ENCODE peak calls at places on chromosomes 4 and X, in five cellular contexts. One of them, this sample, is unnamed.

GRCh38 chrX:150182176-150182575 is 180.9 kb upstream of the MAMLD1 start:
- DNase-seq in NCI-H1417: no peak
- DNase-seq in choroid plexus epithelial cell: peak
- DNase-seq in LoVo: no peak
- DNase-seq in stimulated activated CD4-positive, alpha-beta T cell treated with anti-CD3 and anti-CD28 coated beads, Interleukin-1b, Interleukin-23, amount 100 ng/mL, for 24 hours: no peak
- DNase-seq in this sample: no peak

GRCh38 chr4:151599876-151600275 is 160.9 kb downstream of the GATB start:
- DNase-seq in stimulated activated CD4-positive, alpha-beta T cell treated with anti-CD3 and anti-CD28 coated beads, Interleukin-1b, Interleukin-23, amount 100 ng/mL, for 24 hours: no peak
- DNase-seq in NCI-H1417: no peak
- DNase-seq in choroid plexus epithelial cell: peak
- DNase-seq in LoVo: no peak
- DNase-seq in this sample: no peak

GRCh38 chr4:75973770-75974169 is 17.0 kb downstream of the SDAD1 start:
- DNase-seq in choroid plexus epithelial cell: no peak
- DNase-seq in LoVo: no peak
- DNase-seq in stimulated activated CD4-positive, alpha-beta T cell treated with anti-CD3 and anti-CD28 coated beads, Interleukin-1b, Interleukin-23, amount 100 ng/mL, for 24 hours: no peak
- DNase-seq in NCI-H1417: no peak
- DNase-seq in this sample: peak

GRCh38 chrX:136476501-136476900 is 11.2 kb upstream of the BRS3 start:
- DNase-seq in stimulated activated CD4-positive, alpha-beta T cell treated with anti-CD3 and anti-CD28 coated beads, Interleukin-1b, Interleukin-23, amount 100 ng/mL, for 24 hours: no peak
- DNase-seq in choroid plexus epithelial cell: no peak
- DNase-seq in LoVo: no peak
- DNase-seq in NCI-H1417: no peak
- DNase-seq in this sample: no peak

GRCh38 chr4:25795566-25796454 is 67.0 kb downstream of the SEL1L3 start:
- DNase-seq in LoVo: no peak
- DNase-seq in choroid plexus epithelial cell: peak
- DNase-seq in stimulated activated CD4-positive, alpha-beta T cell treated with anti-CD3 and anti-CD28 coated beads, Interleukin-1b, Interleukin-23, amount 100 ng/mL, for 24 hours: no peak
- DNase-seq in NCI-H1417: no peak
- DNase-seq in this sample: peak

GRCh38 chr4:123127218-123127617 is 204.8 kb upstream of the NUDT6 start:
- DNase-seq in choroid plexus epithelial cell: peak
- DNase-seq in NCI-H1417: peak
- DNase-seq in stimulated activated CD4-positive, alpha-beta T cell treated with anti-CD3 and anti-CD28 coated beads, Interleukin-1b, Interleukin-23, amount 100 ng/mL, for 24 hours: no peak
- DNase-seq in LoVo: no peak
- DNase-seq in this sample: peak

GRCh38 chrX:78687586-78687985 is 28.5 kb upstream of the RTL3 start:
- DNase-seq in NCI-H1417: no peak
- DNase-seq in choroid plexus epithelial cell: no peak
- DNase-seq in LoVo: no peak
- DNase-seq in stimulated activated CD4-positive, alpha-beta T cell treated with anti-CD3 and anti-CD28 coated beads, Interleukin-1b, Interleukin-23, amount 100 ng/mL, for 24 hours: no peak
- DNase-seq in this sample: no peak

GRCh38 chr4:6476893-6477292 is 4.5 kb upstream of the PPP2R2C start:
- DNase-seq in NCI-H1417: no peak
- DNase-seq in stimulated activated CD4-positive, alpha-beta T cell treated with anti-CD3 and anti-CD28 coated beads, Interleukin-1b, Interleukin-23, amount 100 ng/mL, for 24 hours: no peak
- DNase-seq in choroid plexus epithelial cell: no peak
- DNase-seq in LoVo: no peak
- DNase-seq in this sample: no peak

GRCh38 chrX:9473708-9474107 is 8.8 kb downstream of the TBL1X start:
- DNase-seq in choroid plexus epithelial cell: no peak
- DNase-seq in LoVo: no peak
- DNase-seq in stimulated activated CD4-positive, alpha-beta T cell treated with anti-CD3 and anti-CD28 coated beads, Interleukin-1b, Interleukin-23, amount 100 ng/mL, for 24 hours: no peak
- DNase-seq in NCI-H1417: no peak
- DNase-seq in this sample: no peak

GRCh38 chr4:19850909-19851308 is 400.8 kb upstream of the SLIT2 start:
- DNase-seq in stimulated activated CD4-positive, alpha-beta T cell treated with anti-CD3 and anti-CD28 coated beads, Interleukin-1b, Interleukin-23, amount 100 ng/mL, for 24 hours: no peak
- DNase-seq in NCI-H1417: no peak
- DNase-seq in LoVo: no peak
- DNase-seq in choroid plexus epithelial cell: peak
- DNase-seq in this sample: peak

GRCh38 chrX:905828-906566 is 275.4 kb downstream of the SHOX start:
- DNase-seq in NCI-H1417: no peak
- DNase-seq in choroid plexus epithelial cell: peak
- DNase-seq in LoVo: no peak
- DNase-seq in stimulated activated CD4-positive, alpha-beta T cell treated with anti-CD3 and anti-CD28 coated beads, Interleukin-1b, Interleukin-23, amount 100 ng/mL, for 24 hours: no peak
- DNase-seq in this sample: no peak

GRCh38 chr4:23970193-23970850 is 80.5 kb upstream of the PPARGC1A start:
- DNase-seq in choroid plexus epithelial cell: peak
- DNase-seq in LoVo: no peak
- DNase-seq in stimulated activated CD4-positive, alpha-beta T cell treated with anti-CD3 and anti-CD28 coated beads, Interleukin-1b, Interleukin-23, amount 100 ng/mL, for 24 hours: no peak
- DNase-seq in NCI-H1417: peak
- DNase-seq in this sample: no peak

GRCh38 chrX:65744965-65745364 is 77.5 kb downstream of the MSN start:
- DNase-seq in LoVo: no peak
- DNase-seq in choroid plexus epithelial cell: peak
- DNase-seq in stimulated activated CD4-positive, alpha-beta T cell treated with anti-CD3 and anti-CD28 coated beads, Interleukin-1b, Interleukin-23, amount 100 ng/mL, for 24 hours: no peak
- DNase-seq in NCI-H1417: no peak
- DNase-seq in this sample: no peak

GRCh38 chr4:74114234-74114633 is 15.2 kb upstream of the CXCL2 start:
- DNase-seq in choroid plexus epithelial cell: peak
- DNase-seq in NCI-H1417: no peak
- DNase-seq in stimulated activated CD4-positive, alpha-beta T cell treated with anti-CD3 and anti-CD28 coated beads, Interleukin-1b, Interleukin-23, amount 100 ng/mL, for 24 hours: no peak
- DNase-seq in LoVo: no peak
- DNase-seq in this sample: peak

GRCh38 chrX:115023139-115023538 is 5.7 kb upstream of the IL13RA2 start:
- DNase-seq in NCI-H1417: no peak
- DNase-seq in stimulated activated CD4-positive, alpha-beta T cell treated with anti-CD3 and anti-CD28 coated beads, Interleukin-1b, Interleukin-23, amount 100 ng/mL, for 24 hours: no peak
- DNase-seq in choroid plexus epithelial cell: peak
- DNase-seq in LoVo: peak
- DNase-seq in this sample: peak

GRCh38 chr4:114694770-114695169 is 96.2 kb downstream of the UGT8 start:
- DNase-seq in NCI-H1417: peak
- DNase-seq in LoVo: peak
- DNase-seq in choroid plexus epithelial cell: peak
- DNase-seq in stimulated activated CD4-positive, alpha-beta T cell treated with anti-CD3 and anti-CD28 coated beads, Interleukin-1b, Interleukin-23, amount 100 ng/mL, for 24 hours: no peak
- DNase-seq in this sample: peak

GRCh38 chrX:47796433-47796906 is 40.2 kb upstream of the ZNF81 start:
- DNase-seq in choroid plexus epithelial cell: peak
- DNase-seq in stimulated activated CD4-positive, alpha-beta T cell treated with anti-CD3 and anti-CD28 coated beads, Interleukin-1b, Interleukin-23, amount 100 ng/mL, for 24 hours: no peak
- DNase-seq in NCI-H1417: no peak
- DNase-seq in LoVo: no peak
- DNase-seq in this sample: no peak

GRCh38 chr4:100738388-100739165 is 220.8 kb upstream of the EMCN start:
- DNase-seq in NCI-H1417: no peak
- DNase-seq in choroid plexus epithelial cell: peak
- DNase-seq in stimulated activated CD4-positive, alpha-beta T cell treated with anti-CD3 and anti-CD28 coated beads, Interleukin-1b, Interleukin-23, amount 100 ng/mL, for 24 hours: no peak
- DNase-seq in LoVo: peak
- DNase-seq in this sample: peak

GRCh38 chr4:183747931-183748664 is 89.0 kb downstream of the TRAPPC11 start:
- DNase-seq in LoVo: peak
- DNase-seq in choroid plexus epithelial cell: peak
- DNase-seq in NCI-H1417: no peak
- DNase-seq in stimulated activated CD4-positive, alpha-beta T cell treated with anti-CD3 and anti-CD28 coated beads, Interleukin-1b, Interleukin-23, amount 100 ng/mL, for 24 hours: no peak
- DNase-seq in this sample: peak

GRCh38 chrX:132401935-132402334 is 86.9 kb downstream of the MBNL3 start:
- DNase-seq in choroid plexus epithelial cell: peak
- DNase-seq in NCI-H1417: no peak
- DNase-seq in stimulated activated CD4-positive, alpha-beta T cell treated with anti-CD3 and anti-CD28 coated beads, Interleukin-1b, Interleukin-23, amount 100 ng/mL, for 24 hours: no peak
- DNase-seq in LoVo: no peak
- DNase-seq in this sample: peak

GRCh38 chr4:154807042-154807630 is 26.1 kb downstream of the RBM46 start:
- DNase-seq in stimulated activated CD4-positive, alpha-beta T cell treated with anti-CD3 and anti-CD28 coated beads, Interleukin-1b, Interleukin-23, amount 100 ng/mL, for 24 hours: no peak
- DNase-seq in NCI-H1417: no peak
- DNase-seq in LoVo: peak
- DNase-seq in choroid plexus epithelial cell: peak
- DNase-seq in this sample: peak

GRCh38 chrX:38850807-38851533 is 49.7 kb downstream of the MID1IP1 start:
- DNase-seq in choroid plexus epithelial cell: no peak
- DNase-seq in NCI-H1417: no peak
- DNase-seq in stimulated activated CD4-positive, alpha-beta T cell treated with anti-CD3 and anti-CD28 coated beads, Interleukin-1b, Interleukin-23, amount 100 ng/mL, for 24 hours: no peak
- DNase-seq in LoVo: no peak
- DNase-seq in this sample: no peak

GRCh38 chr4:56757270-56757746 is 64.2 kb downstream of the SPINK2 start:
- DNase-seq in choroid plexus epithelial cell: peak
- DNase-seq in NCI-H1417: no peak
- DNase-seq in stimulated activated CD4-positive, alpha-beta T cell treated with anti-CD3 and anti-CD28 coated beads, Interleukin-1b, Interleukin-23, amount 100 ng/mL, for 24 hours: no peak
- DNase-seq in LoVo: no peak
- DNase-seq in this sample: peak

GRCh38 chr4:685681-686218 is 3.2 kb downstream of the SLC49A3 start:
- DNase-seq in choroid plexus epithelial cell: no peak
- DNase-seq in NCI-H1417: no peak
- DNase-seq in stimulated activated CD4-positive, alpha-beta T cell treated with anti-CD3 and anti-CD28 coated beads, Interleukin-1b, Interleukin-23, amount 100 ng/mL, for 24 hours: no peak
- DNase-seq in LoVo: no peak
- DNase-seq in this sample: no peak

GRCh38 chr4:79317711-79318110 is 8.2 kb downstream of the NAA11 start:
- DNase-seq in stimulated activated CD4-positive, alpha-beta T cell treated with anti-CD3 and anti-CD28 coated beads, Interleukin-1b, Interleukin-23, amount 100 ng/mL, for 24 hours: no peak
- DNase-seq in choroid plexus epithelial cell: no peak
- DNase-seq in LoVo: no peak
- DNase-seq in NCI-H1417: no peak
- DNase-seq in this sample: no peak

GRCh38 chrX:136047001-136047642 is 61.9 kb downstream of the SLC9A6 start:
- DNase-seq in NCI-H1417: no peak
- DNase-seq in LoVo: no peak
- DNase-seq in stimulated activated CD4-positive, alpha-beta T cell treated with anti-CD3 and anti-CD28 coated beads, Interleukin-1b, Interleukin-23, amount 100 ng/mL, for 24 hours: no peak
- DNase-seq in choroid plexus epithelial cell: no peak
- DNase-seq in this sample: no peak

GRCh38 chrX:45472968-45473367 is 272.3 kb upstream of the DIPK2B start:
- DNase-seq in NCI-H1417: no peak
- DNase-seq in LoVo: peak
- DNase-seq in stimulated activated CD4-positive, alpha-beta T cell treated with anti-CD3 and anti-CD28 coated beads, Interleukin-1b, Interleukin-23, amount 100 ng/mL, for 24 hours: no peak
- DNase-seq in choroid plexus epithelial cell: peak
- DNase-seq in this sample: no peak

GRCh38 chrX:154014429-154015380 is 5.0 kb downstream of the IRAK1 start:
- DNase-seq in stimulated activated CD4-positive, alpha-beta T cell treated with anti-CD3 and anti-CD28 coated beads, Interleukin-1b, Interleukin-23, amount 100 ng/mL, for 24 hours: no peak
- DNase-seq in NCI-H1417: no peak
- DNase-seq in LoVo: no peak
- DNase-seq in choroid plexus epithelial cell: no peak
- DNase-seq in this sample: no peak

GRCh38 chrX:65883556-65883955 is 156.3 kb downstream of the VSIG4 start:
- DNase-seq in NCI-H1417: no peak
- DNase-seq in stimulated activated CD4-positive, alpha-beta T cell treated with anti-CD3 and anti-CD28 coated beads, Interleukin-1b, Interleukin-23, amount 100 ng/mL, for 24 hours: no peak
- DNase-seq in choroid plexus epithelial cell: no peak
- DNase-seq in LoVo: no peak
- DNase-seq in this sample: no peak

GRCh38 chr4:87559090-87559837 is 30.1 kb upstream of the SPARCL1 start:
- DNase-seq in NCI-H1417: peak
- DNase-seq in LoVo: no peak
- DNase-seq in choroid plexus epithelial cell: no peak
- DNase-seq in stimulated activated CD4-positive, alpha-beta T cell treated with anti-CD3 and anti-CD28 coated beads, Interleukin-1b, Interleukin-23, amount 100 ng/mL, for 24 hours: no peak
- DNase-seq in this sample: no peak

GRCh38 chr4:177033632-177034031 is 240.9 kb upstream of the VEGFC start:
- DNase-seq in choroid plexus epithelial cell: peak
- DNase-seq in LoVo: no peak
- DNase-seq in stimulated activated CD4-positive, alpha-beta T cell treated with anti-CD3 and anti-CD28 coated beads, Interleukin-1b, Interleukin-23, amount 100 ng/mL, for 24 hours: no peak
- DNase-seq in NCI-H1417: no peak
- DNase-seq in this sample: no peak

GRCh38 chr4:48340276-48340904 is 939 bp upstream of the SLAIN2 start:
- DNase-seq in NCI-H1417: no peak
- DNase-seq in choroid plexus epithelial cell: peak
- DNase-seq in stimulated activated CD4-positive, alpha-beta T cell treated with anti-CD3 and anti-CD28 coated beads, Interleukin-1b, Interleukin-23, amount 100 ng/mL, for 24 hours: no peak
- DNase-seq in LoVo: no peak
- DNase-seq in this sample: peak

GRCh38 chrX:70398899-70399298 is 24.2 kb upstream of the GDPD2 start:
- DNase-seq in stimulated activated CD4-positive, alpha-beta T cell treated with anti-CD3 and anti-CD28 coated beads, Interleukin-1b, Interleukin-23, amount 100 ng/mL, for 24 hours: no peak
- DNase-seq in LoVo: no peak
- DNase-seq in NCI-H1417: no peak
- DNase-seq in choroid plexus epithelial cell: peak
- DNase-seq in this sample: no peak

GRCh38 chrX:69117876-69118526 is 47.3 kb downstream of the PJA1 start:
- DNase-seq in choroid plexus epithelial cell: no peak
- DNase-seq in LoVo: no peak
- DNase-seq in stimulated activated CD4-positive, alpha-beta T cell treated with anti-CD3 and anti-CD28 coated beads, Interleukin-1b, Interleukin-23, amount 100 ng/mL, for 24 hours: no peak
- DNase-seq in NCI-H1417: no peak
- DNase-seq in this sample: no peak

GRCh38 chr4:148961526-148961925 is 519.3 kb upstream of the NR3C2 start:
- DNase-seq in choroid plexus epithelial cell: no peak
- DNase-seq in NCI-H1417: no peak
- DNase-seq in stimulated activated CD4-positive, alpha-beta T cell treated with anti-CD3 and anti-CD28 coated beads, Interleukin-1b, Interleukin-23, amount 100 ng/mL, for 24 hours: no peak
- DNase-seq in LoVo: no peak
- DNase-seq in this sample: no peak

GRCh38 chr4:147683717-147684700 is at the start of gene PRMT9:
- DNase-seq in choroid plexus epithelial cell: peak
- DNase-seq in stimulated activated CD4-positive, alpha-beta T cell treated with anti-CD3 and anti-CD28 coated beads, Interleukin-1b, Interleukin-23, amount 100 ng/mL, for 24 hours: peak
- DNase-seq in LoVo: peak
- DNase-seq in NCI-H1417: peak
- DNase-seq in this sample: peak

GRCh38 chr4:152999376-153000067 is 63.4 kb downstream of the FHDC1 start:
- DNase-seq in NCI-H1417: no peak
- DNase-seq in choroid plexus epithelial cell: no peak
- DNase-seq in LoVo: no peak
- DNase-seq in stimulated activated CD4-positive, alpha-beta T cell treated with anti-CD3 and anti-CD28 coated beads, Interleukin-1b, Interleukin-23, amount 100 ng/mL, for 24 hours: no peak
- DNase-seq in this sample: no peak

GRCh38 chrX:41332408-41332987 is 1.5 kb upstream of the DDX3X start:
- DNase-seq in stimulated activated CD4-positive, alpha-beta T cell treated with anti-CD3 and anti-CD28 coated beads, Interleukin-1b, Interleukin-23, amount 100 ng/mL, for 24 hours: no peak
- DNase-seq in LoVo: no peak
- DNase-seq in NCI-H1417: no peak
- DNase-seq in choroid plexus epithelial cell: peak
- DNase-seq in this sample: no peak

This sample was measured in astrocyte of the hippocampus.